ENCODE peak calls at places on chromosome 6, in nine cellular contexts. G, I, Y, M, X, J, N, P and S are unnamed samples.

GRCh38 chr6:168619560-168620314 is 178.8 kb downstream of the SMOC2 start:
- DNase-seq in X (no peak), Y (no peak), J (no peak), P (no peak), M (no peak), N (no peak), I (no peak), G (no peak), S (no peak)

GRCh38 chr6:108036884-108037283 is 37.7 kb downstream of the OSTM1 start:
- DNase-seq in G (no peak), I (no peak), J (no peak), Y (no peak), P (no peak), M (no peak), N (no peak), X (no peak), S (no peak)

GRCh38 chr6:431986-432385 is 40.4 kb downstream of the IRF4 start:
- DNase-seq in G (no peak), Y (no peak), P (peak), I (no peak), X (no peak), N (peak), J (no peak), M (no peak), S (no peak)

GRCh38 chr6:13915566-13916229 is 9.1 kb upstream of the RNF182 start:
- DNase-seq in Y (peak), P (no peak), M (no peak), N (no peak), X (no peak), I (no peak), J (no peak), G (no peak), S (no peak)

GRCh38 chr6:142045380-142046270 is 87.1 kb upstream of the GJE1 start:
- DNase-seq in Y (no peak), I (no peak), X (no peak), G (no peak), M (no peak), N (peak), P (no peak), J (peak), S (no peak)

GRCh38 chr6:24643925-24644324 is 2.1 kb downstream of the KIAA0319 start:
- DNase-seq in M (no peak), N (no peak), J (no peak), G (no peak), P (no peak), I (no peak), X (no peak), Y (no peak), S (no peak)

GRCh38 chr6:92706976-92707375 is 712.4 kb downstream of the EPHA7 start:
- DNase-seq in N (no peak), Y (no peak), P (no peak), M (no peak), G (no peak), J (no peak), I (no peak), X (no peak), S (no peak)

GRCh38 chr6:165804331-165805066 is 141.5 kb upstream of the PDE10A start:
- DNase-seq in Y (peak), N (peak), J (peak), P (no peak), G (no peak), X (no peak), M (no peak), I (no peak), S (no peak)

GRCh38 chr6:3722211-3722621 is 29.3 kb downstream of the PXDC1 start:
- DNase-seq in I (no peak), J (no peak), G (no peak), Y (peak), M (no peak), N (peak), X (no peak), P (no peak), S (no peak)

GRCh38 chr6:83707829-83708545 is 914 bp downstream of the SNAP91 start:
- DNase-seq in Y (peak), N (no peak), J (no peak), P (no peak), I (peak), M (peak), X (no peak), G (peak), S (no peak)

GRCh38 chr6:6758915-6759654 is 170.6 kb downstream of the LY86 start:
- DNase-seq in X (no peak), P (no peak), G (no peak), I (peak), M (peak), J (peak), N (peak), Y (peak), S (peak)
- H3K4me3 ChIP-seq in X (no peak), P (peak), G (peak), I (no peak), M (no peak), J (peak), N (no peak), Y (peak), S (no peak)

GRCh38 chr6:118800394-118801071 is 93.4 kb upstream of the ASF1A start:
- DNase-seq in Y (peak), I (peak), X (peak), J (peak), N (peak), P (peak), M (peak), G (peak), S (peak)
- H3K4me3 ChIP-seq in Y (peak), I (peak), X (peak), J (peak), N (no peak), P (peak), M (no peak), G (peak), S (no peak)

GRCh38 chr6:116398366-116399005 is 27.7 kb downstream of the DSE start:
- DNase-seq in N (peak), M (no peak), P (no peak), X (no peak), J (peak), Y (no peak), I (no peak), G (no peak), S (no peak)
- H3K4me3 ChIP-seq in N (no peak), M (no peak), P (no peak), X (no peak), J (peak), Y (no peak), I (no peak), G (no peak), S (no peak)

DNA sequence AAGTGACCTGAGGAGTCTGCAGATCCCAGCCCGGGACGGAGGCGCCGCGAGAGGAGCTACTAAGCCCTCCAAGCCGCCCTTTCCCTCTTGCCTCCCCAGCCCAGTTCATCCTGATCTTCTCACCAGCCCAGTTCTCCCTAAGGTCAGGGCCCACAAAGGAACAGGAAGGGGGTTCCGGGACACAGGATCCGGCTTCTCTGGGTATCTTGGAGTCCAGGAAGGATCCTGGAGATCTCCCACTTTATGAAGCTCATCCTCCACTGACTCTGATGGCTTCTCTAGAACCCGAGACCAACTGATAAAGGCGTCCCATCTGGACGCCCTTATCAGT is 36.9 kb upstream of the HLA-C start:
- DNase-seq in M (no peak), P (no peak), I (no peak), J (no peak), X (no peak), Y (no peak), G (no peak), N (no peak), S (no peak)
- H3K4me3 ChIP-seq in M (no peak), P (peak), I (no peak), J (no peak), X (no peak), Y (peak), G (peak), N (no peak), S (peak)

DNA sequence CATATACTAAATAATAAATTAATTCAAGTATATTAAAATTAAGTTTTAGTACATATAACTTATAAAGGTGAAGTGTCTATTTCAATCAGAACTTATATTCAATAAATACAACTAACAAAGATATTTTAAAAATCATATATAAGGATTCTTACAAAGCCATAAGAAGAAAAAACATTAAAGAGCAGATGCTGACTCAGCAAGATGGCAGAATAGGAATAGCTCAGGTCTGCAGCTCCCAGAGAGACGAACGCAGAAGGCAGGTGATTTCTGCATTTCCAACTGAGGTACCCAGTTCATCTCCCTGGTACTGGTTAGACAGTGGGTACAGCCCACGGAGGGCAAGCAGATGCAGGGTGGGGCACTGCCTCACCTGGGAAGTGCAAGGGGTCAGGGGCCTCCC is 811.1 kb downstream of the EYS start:
- DNase-seq in M (no peak), P (no peak), J (no peak), N (no peak), I (no peak), G (no peak), X (no peak), Y (no peak), S (no peak)
- H3K4me3 ChIP-seq in M (no peak), P (no peak), J (no peak), N (no peak), I (no peak), G (no peak), X (no peak), Y (no peak), S (no peak)

GRCh38 chr6:137870744-137871247 is 3.7 kb downstream of the TNFAIP3 start:
- DNase-seq in P (no peak), X (no peak), M (no peak), Y (peak), N (no peak), G (no peak), I (no peak), J (no peak), S (no peak)
- H3K4me3 ChIP-seq in P (peak), X (no peak), M (no peak), Y (no peak), N (peak), G (peak), I (no peak), J (no peak), S (no peak)

GRCh38 chr6:71411882-71412281 is 123.3 kb downstream of the OGFRL1 start:
- DNase-seq in N (no peak), G (no peak), P (no peak), M (no peak), I (no peak), J (no peak), Y (no peak), X (no peak), S (no peak)

GRCh38 chr6:71408966-71409723 is 120.5 kb downstream of the OGFRL1 start:
- DNase-seq in P (no peak), J (no peak), I (no peak), G (no peak), X (no peak), Y (no peak), N (peak), M (no peak), S (no peak)

GRCh38 chr6:71412559-71412958 is 123.9 kb downstream of the OGFRL1 start:
- DNase-seq in J (no peak), N (no peak), P (no peak), G (no peak), I (no peak), M (no peak), Y (no peak), X (no peak), S (no peak)

GRCh38 chr6:71410164-71410566 is 121.6 kb downstream of the OGFRL1 start:
- DNase-seq in X (peak), Y (no peak), G (no peak), M (no peak), J (no peak), I (no peak), N (peak), P (no peak), S (no peak)

DNA sequence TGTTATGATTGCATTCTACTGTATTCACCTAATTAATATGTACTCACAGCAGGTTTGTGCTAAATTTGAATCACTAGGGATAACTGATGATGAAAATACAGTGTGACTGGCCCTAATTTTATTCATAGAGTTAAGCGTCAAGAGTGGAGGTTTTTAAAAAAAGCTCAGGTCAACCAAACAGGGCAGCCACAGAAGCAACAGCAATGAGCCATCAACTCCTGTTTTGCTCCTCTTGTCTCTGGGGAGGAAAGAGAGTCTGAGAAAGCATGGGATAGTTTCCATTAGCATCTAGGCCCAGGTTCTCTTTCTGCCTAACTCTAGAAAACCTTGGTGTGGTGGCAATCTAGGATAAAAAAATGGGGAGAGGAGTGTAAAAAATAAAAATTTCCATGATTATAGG is 122.1 kb downstream of the OGFRL1 start:
- DNase-seq in Y (no peak), X (no peak), N (peak), I (no peak), M (no peak), G (no peak), P (no peak), J (peak), S (no peak)
- H3K4me3 ChIP-seq in Y (no peak), X (peak), N (no peak), I (no peak), M (no peak), G (no peak), P (no peak), J (no peak), S (no peak)